ENCODE peak calls at places on chromosomes 13 and 19, in four cellular contexts. X is WTC11, R is K562, I is HepG2. H is an unnamed sample.

GRCh38 chr19:6674868-6675305 is 4.9 kb upstream of the TNFSF14 start:
- DNase-seq in X (peak; percentile 65), R (peak; percentile 88), I (no peak), H (no peak)

GRCh38 chr13:93769126-93769525 is 542.5 kb downstream of the GPC6 start:
- DNase-seq in X (no peak), R (no peak), I (no peak), H (no peak)

GRCh38 chr13:114015608-114016295 is 41.9 kb upstream of the C13orf46 start:
- DNase-seq in X (no peak), R (no peak), I (no peak), H (no peak)

GRCh38 chr13:38630780-38631179 is 56.1 kb upstream of the FREM2 start:
- DNase-seq in X (no peak), R (no peak), I (no peak), H (no peak)

GRCh38 chr19:4396949-4397783 is 3.2 kb downstream of the SH3GL1 start:
- DNase-seq in X (no peak), R (no peak), I (no peak), H (no peak)

GRCh38 chr13:113901642-113902041 is 37.8 kb upstream of the GAS6 start:
- DNase-seq in X (no peak), R (no peak), I (no peak), H (no peak)

GRCh38 chr19:57559008-57559403 is 657 bp downstream of the ZNF550 start:
- DNase-seq in X (peak; percentile 18), R (peak; percentile 37), I (peak; percentile 12), H (peak; percentile 17)

GRCh38 chr19:6551607-6552450 is 21.0 kb downstream of the TNFSF9 start:
- DNase-seq in X (peak; percentile 82), R (peak; percentile 85), I (peak; percentile 45), H (no peak)

GRCh38 chr13:45683701-45684100 is 18.4 kb upstream of the CBY2 start:
- DNase-seq in X (peak; percentile 17), R (peak; percentile 9), I (no peak), H (peak; percentile 28)

GRCh38 chr19:3536429-3537100 is 2.4 kb upstream of the TEKTIP1 start:
- DNase-seq in X (no peak), R (no peak), I (no peak), H (no peak)

GRCh38 chr13:52348081-52348480 is 57.9 kb downstream of the THSD1 start:
- DNase-seq in X (no peak), R (no peak), I (no peak), H (no peak)

GRCh38 chr13:48873598-48873997 is 102.1 kb upstream of the FNDC3A start:
- DNase-seq in X (peak; percentile 23), R (no peak), I (no peak), H (no peak)

GRCh38 chr19:52689804-52690394 is 44.9 kb downstream of the ZNF611 start:
- DNase-seq in X (peak; percentile 62), R (peak; percentile 29), I (no peak), H (peak; percentile 6)

GRCh38 chr19:15445807-15446376 is 3.9 kb downstream of the WIZ start:
- DNase-seq in X (no peak), R (no peak), I (no peak), H (no peak)

GRCh38 chr13:30421093-30422055 is 919 bp upstream of the UBE2L5 start:
- DNase-seq in X (peak; percentile 72), R (peak; percentile 54), I (no peak), H (peak; percentile 68)

GRCh38 chr13:100140441-100140840 is 51.5 kb downstream of the PCCA start:
- DNase-seq in X (no peak), R (no peak), I (no peak), H (no peak)

GRCh38 chr19:55053735-55054134 is 9.2 kb downstream of the RDH13 start:
- DNase-seq in X (no peak), R (no peak), I (no peak), H (no peak)

GRCh38 chr19:2477732-2478191 is 1.8 kb downstream of the GADD45B start:
- DNase-seq in X (no peak), R (no peak), I (no peak), H (no peak)

GRCh38 chr13:45989607-45990006 is 62.9 kb downstream of the ZC3H13 start:
- DNase-seq in X (no peak), R (no peak), I (no peak), H (no peak)

GRCh38 chr19:14669940-14670339 is 4.7 kb downstream of the ADGRE3 start:
- DNase-seq in X (no peak), R (no peak), I (no peak), H (no peak)

GRCh38 chr13:72403396-72404010 is 323.9 kb downstream of the MZT1 start:
- DNase-seq in X (no peak), R (no peak), I (no peak), H (no peak)

GRCh38 chr13:32150794-32151193 is 119.2 kb downstream of the FRY start:
- DNase-seq in X (no peak), R (no peak), I (no peak), H (no peak)

GRCh38 chr19:18919895-18920204 is 335 bp downstream of the DDX49 start:
- DNase-seq in X (no peak), R (no peak), I (no peak), H (no peak)

GRCh38 chr19:18920400-18920799 is 885 bp downstream of the DDX49 start:
- DNase-seq in X (no peak), R (no peak), I (no peak), H (no peak)

GRCh38 chr19:18924684-18925213 is 5.2 kb downstream of the DDX49 start:
- DNase-seq in X (no peak), R (no peak), I (no peak), H (no peak)

GRCh38 chr19:18921593-18921992 is 2.1 kb downstream of the DDX49 start:
- DNase-seq in X (no peak), R (no peak), I (no peak), H (no peak)

DNA sequence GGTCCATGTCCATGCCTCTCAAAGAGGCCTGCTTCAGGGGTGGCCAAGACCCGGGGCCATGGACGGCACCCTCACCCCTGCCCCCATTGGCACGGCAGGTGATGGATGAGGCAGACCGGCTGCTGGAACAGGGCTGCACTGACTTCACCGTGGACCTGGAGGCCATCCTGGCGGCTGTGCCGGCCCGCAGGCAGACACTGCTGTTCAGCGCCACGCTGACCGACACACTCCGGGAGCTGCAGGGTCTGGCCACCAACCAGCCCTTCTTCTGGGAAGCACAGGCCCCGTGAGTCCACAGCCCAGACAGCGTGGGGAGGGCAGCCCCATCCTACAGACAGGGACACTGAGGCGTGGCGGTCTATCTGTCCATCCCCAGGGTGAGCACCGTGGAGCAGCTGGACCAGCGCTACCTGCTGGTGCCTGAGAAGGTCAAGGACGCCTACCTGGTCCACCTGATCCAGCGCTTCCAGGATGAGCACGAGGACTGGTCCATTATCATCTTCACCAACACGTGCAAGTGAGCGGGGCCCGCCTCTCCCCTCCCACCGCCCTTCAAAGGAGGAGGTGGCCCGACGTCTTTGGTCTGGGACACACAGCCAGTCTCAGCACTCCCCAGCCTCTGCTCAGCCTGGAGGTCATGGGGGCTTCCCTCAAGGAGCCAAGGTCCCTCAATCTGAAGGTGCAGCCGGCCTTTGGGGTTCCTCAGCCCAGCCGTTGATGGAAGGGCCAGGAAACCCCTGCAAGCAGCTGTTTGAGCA is 2.9 kb downstream of the DDX49 start:
- DNase-seq in X (no peak), R (no peak), I (no peak), H (no peak)
- TF ChIP-seq SP1 in X (no peak), R (no peak), I (no peak), H (no peak)

GRCh38 chr19:8396563-8397203 is 6.5 kb downstream of the RAB11B start:
- DNase-seq in X (peak; percentile 85), R (peak; percentile 86), I (peak; percentile 35), H (peak; percentile 83)
- TF ChIP-seq ELF4 in X (no peak), R (no peak), I (no peak), H (no peak)

GRCh38 chr19:29666634-29667389 is 1.6 kb downstream of the PLEKHF1 start:
- DNase-seq in X (peak; percentile 66), R (peak; percentile 32), I (peak; percentile 55), H (no peak)
- TF ChIP-seq SP1 in X (no peak), R (no peak), I (no peak), H (no peak)

GRCh38 chr13:98746968-98747367 is 5.5 kb downstream of the SLC15A1 start:
- DNase-seq in X (no peak), R (no peak), I (peak; percentile 60), H (no peak)

GRCh38 chr13:98752942-98753290 is 444 bp upstream of the SLC15A1 start:
- DNase-seq in X (no peak), R (no peak), I (no peak), H (no peak)

GRCh38 chr13:98751397-98752110 is 918 bp downstream of the SLC15A1 start:
- DNase-seq in X (peak; percentile 65), R (no peak), I (no peak), H (peak; percentile 22)

GRCh38 chr13:98752111-98752941 is at the start of gene SLC15A1:
- DNase-seq in X (peak; percentile 54), R (no peak), I (no peak), H (no peak)

GRCh38 chr13:98749501-98749900 is 3.0 kb downstream of the SLC15A1 start:
- DNase-seq in X (no peak), R (no peak), I (no peak), H (no peak)
- TF ChIP-seq ELF4 in X (no peak), R (no peak), I (no peak), H (no peak)

GRCh38 chr13:90105276-90105675 is 1242.2 kb upstream of the MIR17HG start:
- DNase-seq in X (no peak), R (no peak), I (no peak), H (no peak)
- TF ChIP-seq SP1 in X (no peak), R (no peak), I (no peak), H (no peak)

DNA sequence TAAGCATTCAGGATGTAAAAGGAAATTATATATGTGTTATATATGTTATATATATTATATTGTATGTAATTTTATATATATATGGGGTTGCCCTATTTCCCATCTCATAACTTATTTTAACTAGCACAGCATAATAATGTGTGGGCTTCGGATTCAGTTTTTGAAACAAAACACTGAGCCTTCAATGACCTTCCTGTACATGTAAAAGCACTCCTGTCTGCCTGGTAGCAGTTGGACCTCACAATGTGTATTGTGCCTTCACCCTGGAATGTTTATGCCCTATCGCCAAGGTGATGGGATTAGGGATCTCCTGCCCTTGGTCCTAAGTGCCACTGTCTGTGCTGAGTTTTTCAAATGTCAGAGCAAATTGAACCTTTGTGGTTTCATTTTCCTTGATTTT is 968.8 kb downstream of the TUBA3C start:
- DNase-seq in X (no peak), R (no peak), I (peak; percentile 5), H (no peak)
- TF ChIP-seq ELF4 in X (no peak), R (no peak), I (no peak), H (no peak)

GRCh38 chr13:28558126-28558525 is 63.2 kb upstream of the FLT1 start:
- DNase-seq in X (no peak), R (no peak), I (no peak), H (no peak)
- TF ChIP-seq SP1 in X (no peak), R (no peak), I (no peak), H (no peak)

DNA sequence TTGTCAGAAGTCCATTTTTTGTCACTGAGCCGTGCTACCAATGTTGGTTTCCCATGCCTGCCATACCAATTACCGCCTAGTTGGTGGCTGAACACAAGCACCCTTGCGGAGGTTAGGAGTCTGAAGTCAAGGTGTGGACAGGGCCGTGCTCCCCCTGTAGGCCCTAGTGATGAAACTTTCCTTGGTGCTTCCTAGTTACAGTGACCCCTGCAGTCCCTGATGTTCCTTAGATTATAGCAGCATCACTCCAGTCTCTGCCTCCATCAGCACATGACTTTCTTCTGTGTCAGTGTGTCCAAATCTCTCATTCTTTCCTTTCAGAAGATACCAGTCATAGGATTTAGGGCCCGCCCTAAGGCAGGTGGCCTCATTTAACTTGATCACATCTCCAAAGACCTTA is 99.0 kb downstream of the MYO16 start:
- DNase-seq in X (peak; percentile 57), R (no peak), I (peak; percentile 33), H (peak; percentile 9)
- TF ChIP-seq ELF4 in X (no peak), R (no peak), I (no peak), H (no peak)

H was measured in HEK293T.